ENCODE peak calls at places on chromosome 12, in six cellular contexts. U, V, H, F, P and O are unnamed samples. For H3K4me1, the result is how much of the 10 kb centered on the place peaks cover.

GRCh38 chr12:25929096-25929637 is 29.3 kb upstream of the RASSF8 start:
- DNase-seq in U (no peak), V (no peak), H (no peak), F (no peak), P (no peak), O (peak)

GRCh38 chr12:71780207-71780822 is 25.7 kb downstream of the RAB21 start:
- DNase-seq in U (no peak), V (peak), H (peak), F (peak), P (no peak), O (peak)

GRCh38 chr12:80494836-80495235 is 50.8 kb downstream of the PTPRQ start:
- DNase-seq in U (no peak), V (no peak), H (no peak), F (no peak), P (no peak), O (no peak)

GRCh38 chr12:8948711-8949524 is 527 bp downstream of the M6PR start:
- DNase-seq in U (no peak), V (peak), H (peak), F (no peak), P (no peak), O (peak)

GRCh38 chr12:78835493-78835892 is 29.1 kb upstream of the SYT1 start:
- DNase-seq in U (no peak), V (no peak), H (no peak), F (no peak), P (no peak), O (no peak)

GRCh38 chr12:58368001-58368400 is 426.6 kb downstream of the ATP23 start:
- DNase-seq in U (no peak), V (no peak), H (no peak), F (no peak), P (no peak), O (no peak)

GRCh38 chr12:14278294-14278953 is 87.1 kb upstream of the ATF7IP start:
- DNase-seq in U (no peak), V (no peak), H (no peak), F (no peak), P (no peak), O (no peak)

GRCh38 chr12:63362801-63363200 is 211.8 kb upstream of the AVPR1A start:
- DNase-seq in U (no peak), V (no peak), H (no peak), F (no peak), P (no peak), O (peak)

GRCh38 chr12:96040305-96041133 is 5.1 kb upstream of the LTA4H start:
- DNase-seq in U (no peak), V (no peak), H (no peak), F (no peak), P (no peak), O (no peak)
- H3K4me1 ChIP-seq in U (under half), V (under half), H (under half), F (under half), P (under half), O (under half)

GRCh38 chr12:110849748-110850403 is 3.1 kb downstream of the CCDC63 start:
- DNase-seq in U (no peak), V (no peak), H (no peak), F (no peak), P (no peak), O (no peak)

GRCh38 chr12:110850762-110851161 is 4.0 kb downstream of the CCDC63 start:
- DNase-seq in U (no peak), V (no peak), H (no peak), F (no peak), P (no peak), O (no peak)

GRCh38 chr12:110846615-110847566 is at the start of gene CCDC63:
- DNase-seq in U (peak), V (peak), H (peak), F (peak), P (peak), O (no peak)

GRCh38 chr12:110844551-110845395 is 2.0 kb upstream of the CCDC63 start:
- DNase-seq in U (no peak), V (no peak), H (no peak), F (no peak), P (peak), O (peak)

GRCh38 chr12:110848524-110848923 is 1.7 kb downstream of the CCDC63 start:
- DNase-seq in U (no peak), V (no peak), H (no peak), F (no peak), P (no peak), O (no peak)
- H3K27ac ChIP-seq in U (no peak), V (no peak), H (no peak), F (no peak), P (no peak), O (no peak)

DNA sequence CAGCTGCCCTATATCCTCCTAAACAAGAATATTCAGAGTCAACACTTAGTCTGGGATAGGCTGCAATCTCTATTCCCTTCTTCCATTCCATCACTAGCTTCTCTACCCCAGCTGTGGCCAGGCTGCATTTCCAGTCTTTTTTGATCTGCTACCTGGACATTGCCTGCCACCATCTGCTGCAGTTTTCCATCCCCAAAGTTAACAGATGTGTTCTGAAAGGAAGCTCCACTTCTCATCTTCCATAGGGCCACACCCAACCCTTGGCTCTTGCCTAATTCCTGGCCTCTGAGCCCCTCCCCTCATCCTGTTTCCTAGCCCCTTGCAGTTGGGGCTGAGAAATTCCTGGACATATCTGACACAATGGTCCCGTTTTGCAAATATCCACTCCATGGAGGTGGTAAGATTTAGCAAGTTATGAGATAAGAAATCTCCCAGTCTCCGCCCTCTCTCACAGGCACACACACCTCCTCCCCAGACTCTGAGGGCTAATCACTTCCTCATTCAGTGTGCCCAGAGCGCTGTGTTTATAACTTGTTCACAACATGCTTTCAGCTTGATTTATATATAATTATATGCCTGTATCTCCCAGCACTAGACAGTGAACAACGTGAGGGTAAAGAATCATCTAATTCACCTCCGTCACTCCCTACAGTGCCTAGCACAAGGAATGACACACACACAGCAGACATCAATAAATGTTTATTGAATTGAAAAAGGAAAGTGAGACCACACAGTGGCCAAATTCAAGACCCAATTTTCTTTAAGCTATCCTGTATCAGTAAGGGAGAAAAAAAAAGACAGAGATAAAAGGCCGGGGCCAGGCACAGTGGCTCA is 13.4 kb downstream of the SMUG1 start:
- DNase-seq in U (no peak), V (no peak), H (no peak), F (peak), P (no peak), O (peak)
- H3K4me1 ChIP-seq in U (under half), V (under half), H (under half), F (under half), P (under half), O (under half)

DNA sequence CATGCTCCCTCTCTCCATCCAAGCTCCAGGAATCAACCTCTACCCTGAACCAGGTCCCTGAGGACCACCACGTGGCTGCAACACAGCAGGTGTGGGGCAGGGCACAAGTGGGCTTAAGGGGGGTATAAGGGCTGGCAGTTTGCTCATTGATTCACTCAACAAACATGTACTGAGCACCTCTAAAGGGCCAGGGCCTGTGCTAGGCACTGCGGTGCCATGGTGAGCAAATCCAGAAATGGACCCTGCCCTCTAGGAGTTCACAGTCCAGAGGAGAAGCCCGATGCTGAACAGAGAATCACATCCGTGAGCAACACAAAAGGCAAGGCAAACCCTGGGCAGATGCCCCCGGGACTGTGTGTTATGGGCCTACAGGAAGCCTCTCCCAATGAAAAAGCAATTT is 6.5 kb upstream of the AQP2 start:
- DNase-seq in U (no peak), V (no peak), H (no peak), F (no peak), P (no peak), O (no peak)
- H3K27ac ChIP-seq in U (no peak), V (no peak), H (no peak), F (no peak), P (no peak), O (no peak)

DNA sequence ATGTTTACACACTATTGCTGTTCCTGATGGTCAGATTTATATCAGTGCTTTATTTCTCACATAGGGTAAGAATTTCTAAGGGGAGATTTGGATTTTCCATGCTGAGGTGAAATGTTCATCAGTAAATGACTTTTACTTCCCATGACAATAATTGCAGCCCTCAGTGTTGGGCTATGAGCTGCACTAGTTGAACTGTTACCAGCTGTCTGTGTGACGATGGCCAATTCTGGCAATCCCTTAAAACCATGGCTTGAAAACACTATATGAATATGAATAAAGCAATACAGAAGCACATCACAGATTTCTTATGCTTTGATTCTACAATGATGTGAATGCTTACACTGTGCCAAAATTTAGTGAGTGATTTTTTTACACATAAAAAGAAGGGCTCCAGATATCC is 52.3 kb downstream of the SLC38A4 start:
- DNase-seq in U (no peak), V (no peak), H (no peak), F (no peak), P (no peak), O (no peak)
- H3K4me1 ChIP-seq in U (under half), V (under half), H (under half), F (under half), P (under half), O (under half)

DNA sequence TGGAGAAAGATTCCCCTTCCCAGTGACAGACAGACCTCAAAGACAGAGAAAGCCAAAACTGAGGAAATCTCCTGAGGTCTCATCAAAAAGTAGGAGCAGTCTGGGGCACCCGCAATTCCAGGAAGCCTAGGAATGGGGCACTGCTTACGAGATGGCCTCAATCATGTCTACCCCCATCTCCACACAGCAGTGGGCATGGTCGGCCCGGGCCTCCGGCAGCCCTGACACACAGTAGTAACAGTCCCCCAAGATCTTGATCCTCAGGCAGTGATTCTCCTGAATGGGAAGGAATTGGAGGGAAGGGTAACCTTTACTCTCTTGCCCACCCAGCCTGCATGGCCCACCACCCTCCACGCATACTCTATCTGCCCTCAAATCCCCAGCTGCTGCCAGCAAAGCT is 11.9 kb downstream of the ADCY6 start:
- DNase-seq in U (no peak), V (no peak), H (no peak), F (no peak), P (no peak), O (no peak)
- H3K27ac ChIP-seq in U (no peak), V (no peak), H (no peak), F (no peak), P (no peak), O (no peak)

DNA sequence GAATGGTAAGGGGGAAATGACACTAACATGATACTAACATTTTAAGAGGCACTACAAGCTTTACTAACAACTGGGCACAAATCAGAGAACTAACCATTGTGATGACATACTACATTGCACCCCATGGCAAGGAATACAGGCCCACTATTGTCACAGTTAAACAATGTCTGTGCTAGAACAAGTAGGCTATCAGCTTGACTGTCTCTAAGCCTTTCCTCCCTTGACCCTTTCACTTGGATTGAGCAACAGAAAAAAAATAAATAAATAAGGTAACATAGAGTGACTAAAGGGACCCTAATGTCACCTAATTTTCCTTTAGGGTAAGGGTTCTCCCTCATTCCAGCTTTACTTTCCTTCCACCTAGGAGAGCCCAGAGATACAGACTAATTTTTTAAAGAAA is 4.4 kb downstream of the SLC38A2 start:
- DNase-seq in U (no peak), V (no peak), H (no peak), F (no peak), P (no peak), O (no peak)
- H3K4me1 ChIP-seq in U (under half), V (half or more), H (half or more), F (half or more), P (under half), O (under half)

GRCh38 chr12:113422030-113422900 is at the start of gene SDSL:
- DNase-seq in U (no peak), V (peak), H (peak), F (peak), P (peak), O (peak)
- H3K27ac ChIP-seq in U (peak), V (peak), H (peak), F (peak), P (no peak), O (peak)

GRCh38 chr12:122875590-122876220 is 20.2 kb downstream of the VPS37B start:
- DNase-seq in U (no peak), V (no peak), H (no peak), F (peak), P (peak), O (no peak)

GRCh38 chr12:122871851-122872785 is 23.8 kb downstream of the VPS37B start:
- DNase-seq in U (no peak), V (no peak), H (peak), F (peak), P (peak), O (peak)

GRCh38 chr12:122873540-122873939 is 22.4 kb downstream of the VPS37B start:
- DNase-seq in U (no peak), V (no peak), H (no peak), F (peak), P (peak), O (no peak)

GRCh38 chr12:122872815-122873361 is 23.0 kb downstream of the VPS37B start:
- DNase-seq in U (no peak), V (no peak), H (no peak), F (peak), P (peak), O (no peak)

GRCh38 chr12:122874081-122874480 is 21.8 kb downstream of the VPS37B start:
- DNase-seq in U (no peak), V (no peak), H (no peak), F (peak), P (peak), O (no peak)
- H3K4me1 ChIP-seq in U (under half), V (under half), H (under half), F (under half), P (under half), O (under half)

DNA sequence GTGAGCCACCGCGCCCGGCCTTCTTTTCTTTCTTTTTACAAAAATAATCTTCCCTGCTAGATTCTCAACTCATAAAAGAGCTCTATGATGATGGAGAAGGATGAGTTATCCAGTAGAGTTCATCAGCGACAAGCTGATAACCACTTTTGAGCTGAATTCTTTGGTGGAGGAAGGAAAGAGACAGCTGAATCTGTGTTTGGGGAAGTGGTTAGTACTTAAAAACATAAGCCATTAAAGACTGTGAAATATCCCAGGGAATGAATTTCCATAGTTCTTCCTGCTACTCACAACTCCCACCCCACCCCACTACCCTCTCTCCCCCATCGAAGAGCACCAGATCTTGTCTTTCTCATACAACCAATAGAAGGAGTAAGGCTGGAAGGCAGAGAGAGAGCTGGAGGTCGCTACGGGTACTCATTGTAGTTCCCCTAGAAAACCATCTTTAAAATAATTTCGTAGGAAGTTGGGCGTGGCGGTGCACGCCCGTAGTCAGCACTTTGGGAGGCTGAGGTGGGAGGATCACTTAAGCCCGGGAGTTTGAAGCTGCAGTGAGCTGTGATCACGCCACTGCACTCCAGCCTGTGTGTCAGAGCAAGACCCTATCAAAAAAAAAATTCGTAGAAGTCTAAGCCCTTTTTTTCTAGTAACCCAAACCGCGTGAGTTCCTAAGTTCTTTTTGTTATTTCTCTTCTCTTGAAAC is 640 bp upstream of the ESPL1 start:
- DNase-seq in U (no peak), V (no peak), H (no peak), F (no peak), P (no peak), O (no peak)
- H3K27ac ChIP-seq in U (peak), V (peak), H (peak), F (peak), P (no peak), O (no peak)